ENCODE peak calls at places on chromosomes 12 and 14, in six cellular contexts. One of them, this sample, is unnamed.

GRCh38 chr12:96520767-96521166 is 31.4 kb downstream of the CFAP54 start:
- DNase-seq in neural crest cell: no peak
- DNase-seq in mammary epithelial cell: no peak
- DNase-seq in lung: no peak
- DNase-seq in stimulated activated CD4-positive, alpha-beta T cell treated with anti-CD3 and anti-CD28 coated beads, Interleukin-12 subunit alpha, Interleukin-12 subunit beta, amount 100 ng/mL, for 24 hours: no peak
- DNase-seq in stimulated activated CD8-positive, alpha-beta memory T cell treated with anti-CD3 and anti-CD28 coated beads, Interleukin-7, amount 100 ng/mL, for 24 hours: no peak
- DNase-seq in this sample: no peak

GRCh38 chr12:52821826-52822660 is 8.1 kb upstream of the KRT4 start:
- DNase-seq in stimulated activated CD4-positive, alpha-beta T cell treated with anti-CD3 and anti-CD28 coated beads, Interleukin-12 subunit alpha, Interleukin-12 subunit beta, amount 100 ng/mL, for 24 hours: no peak
- DNase-seq in stimulated activated CD8-positive, alpha-beta memory T cell treated with anti-CD3 and anti-CD28 coated beads, Interleukin-7, amount 100 ng/mL, for 24 hours: no peak
- DNase-seq in lung: no peak
- DNase-seq in mammary epithelial cell: no peak
- DNase-seq in neural crest cell: no peak
- DNase-seq in this sample: no peak

GRCh38 chr14:52025310-52025709 is 36.0 kb downstream of the RTRAF start:
- DNase-seq in lung: no peak
- DNase-seq in mammary epithelial cell: peak
- DNase-seq in stimulated activated CD4-positive, alpha-beta T cell treated with anti-CD3 and anti-CD28 coated beads, Interleukin-12 subunit alpha, Interleukin-12 subunit beta, amount 100 ng/mL, for 24 hours: no peak
- DNase-seq in neural crest cell: no peak
- DNase-seq in stimulated activated CD8-positive, alpha-beta memory T cell treated with anti-CD3 and anti-CD28 coated beads, Interleukin-7, amount 100 ng/mL, for 24 hours: no peak
- DNase-seq in this sample: no peak

GRCh38 chr12:86379337-86379736 is 123.1 kb upstream of the MGAT4C start:
- DNase-seq in stimulated activated CD4-positive, alpha-beta T cell treated with anti-CD3 and anti-CD28 coated beads, Interleukin-12 subunit alpha, Interleukin-12 subunit beta, amount 100 ng/mL, for 24 hours: no peak
- DNase-seq in mammary epithelial cell: no peak
- DNase-seq in lung: no peak
- DNase-seq in stimulated activated CD8-positive, alpha-beta memory T cell treated with anti-CD3 and anti-CD28 coated beads, Interleukin-7, amount 100 ng/mL, for 24 hours: no peak
- DNase-seq in neural crest cell: no peak
- DNase-seq in this sample: no peak

GRCh38 chr14:95185452-95186392 is 28.4 kb upstream of the DICER1 start:
- DNase-seq in stimulated activated CD4-positive, alpha-beta T cell treated with anti-CD3 and anti-CD28 coated beads, Interleukin-12 subunit alpha, Interleukin-12 subunit beta, amount 100 ng/mL, for 24 hours: no peak
- DNase-seq in stimulated activated CD8-positive, alpha-beta memory T cell treated with anti-CD3 and anti-CD28 coated beads, Interleukin-7, amount 100 ng/mL, for 24 hours: no peak
- DNase-seq in neural crest cell: no peak
- DNase-seq in mammary epithelial cell: no peak
- DNase-seq in lung: peak
- DNase-seq in this sample: peak

GRCh38 chr12:131091413-131091975 is 137.8 kb downstream of the ADGRD1 start:
- DNase-seq in mammary epithelial cell: no peak
- DNase-seq in stimulated activated CD8-positive, alpha-beta memory T cell treated with anti-CD3 and anti-CD28 coated beads, Interleukin-7, amount 100 ng/mL, for 24 hours: no peak
- DNase-seq in neural crest cell: no peak
- DNase-seq in lung: no peak
- DNase-seq in stimulated activated CD4-positive, alpha-beta T cell treated with anti-CD3 and anti-CD28 coated beads, Interleukin-12 subunit alpha, Interleukin-12 subunit beta, amount 100 ng/mL, for 24 hours: no peak
- DNase-seq in this sample: peak

GRCh38 chr12:127640181-127640886 is 626.6 kb upstream of the TMEM132C start:
- DNase-seq in neural crest cell: no peak
- DNase-seq in lung: no peak
- DNase-seq in stimulated activated CD4-positive, alpha-beta T cell treated with anti-CD3 and anti-CD28 coated beads, Interleukin-12 subunit alpha, Interleukin-12 subunit beta, amount 100 ng/mL, for 24 hours: no peak
- DNase-seq in mammary epithelial cell: no peak
- DNase-seq in stimulated activated CD8-positive, alpha-beta memory T cell treated with anti-CD3 and anti-CD28 coated beads, Interleukin-7, amount 100 ng/mL, for 24 hours: no peak
- DNase-seq in this sample: no peak

GRCh38 chr14:32366995-32367394 is 37.9 kb downstream of the AKAP6 start:
- DNase-seq in stimulated activated CD8-positive, alpha-beta memory T cell treated with anti-CD3 and anti-CD28 coated beads, Interleukin-7, amount 100 ng/mL, for 24 hours: no peak
- DNase-seq in mammary epithelial cell: no peak
- DNase-seq in lung: no peak
- DNase-seq in neural crest cell: no peak
- DNase-seq in stimulated activated CD4-positive, alpha-beta T cell treated with anti-CD3 and anti-CD28 coated beads, Interleukin-12 subunit alpha, Interleukin-12 subunit beta, amount 100 ng/mL, for 24 hours: no peak
- DNase-seq in this sample: no peak

GRCh38 chr12:98894412-98895085 is 249.5 kb downstream of the APAF1 start:
- DNase-seq in mammary epithelial cell: no peak
- DNase-seq in stimulated activated CD4-positive, alpha-beta T cell treated with anti-CD3 and anti-CD28 coated beads, Interleukin-12 subunit alpha, Interleukin-12 subunit beta, amount 100 ng/mL, for 24 hours: no peak
- DNase-seq in neural crest cell: peak
- DNase-seq in lung: no peak
- DNase-seq in stimulated activated CD8-positive, alpha-beta memory T cell treated with anti-CD3 and anti-CD28 coated beads, Interleukin-7, amount 100 ng/mL, for 24 hours: no peak
- DNase-seq in this sample: no peak

GRCh38 chr14:65286443-65286842 is 126.1 kb upstream of the FUT8 start:
- DNase-seq in stimulated activated CD8-positive, alpha-beta memory T cell treated with anti-CD3 and anti-CD28 coated beads, Interleukin-7, amount 100 ng/mL, for 24 hours: no peak
- DNase-seq in stimulated activated CD4-positive, alpha-beta T cell treated with anti-CD3 and anti-CD28 coated beads, Interleukin-12 subunit alpha, Interleukin-12 subunit beta, amount 100 ng/mL, for 24 hours: peak
- DNase-seq in mammary epithelial cell: no peak
- DNase-seq in lung: no peak
- DNase-seq in neural crest cell: no peak
- DNase-seq in this sample: no peak

GRCh38 chr12:132279930-132280329 is 49.5 kb downstream of the GALNT9 start:
- DNase-seq in stimulated activated CD4-positive, alpha-beta T cell treated with anti-CD3 and anti-CD28 coated beads, Interleukin-12 subunit alpha, Interleukin-12 subunit beta, amount 100 ng/mL, for 24 hours: no peak
- DNase-seq in neural crest cell: no peak
- DNase-seq in stimulated activated CD8-positive, alpha-beta memory T cell treated with anti-CD3 and anti-CD28 coated beads, Interleukin-7, amount 100 ng/mL, for 24 hours: no peak
- DNase-seq in lung: no peak
- DNase-seq in mammary epithelial cell: no peak
- DNase-seq in this sample: no peak

GRCh38 chr14:44035707-44036106 is 471.4 kb downstream of the FSCB start:
- DNase-seq in lung: no peak
- DNase-seq in mammary epithelial cell: no peak
- DNase-seq in neural crest cell: no peak
- DNase-seq in stimulated activated CD4-positive, alpha-beta T cell treated with anti-CD3 and anti-CD28 coated beads, Interleukin-12 subunit alpha, Interleukin-12 subunit beta, amount 100 ng/mL, for 24 hours: no peak
- DNase-seq in stimulated activated CD8-positive, alpha-beta memory T cell treated with anti-CD3 and anti-CD28 coated beads, Interleukin-7, amount 100 ng/mL, for 24 hours: no peak
- DNase-seq in this sample: no peak

GRCh38 chr12:119006749-119007148 is 25.4 kb downstream of the SRRM4 start:
- DNase-seq in stimulated activated CD4-positive, alpha-beta T cell treated with anti-CD3 and anti-CD28 coated beads, Interleukin-12 subunit alpha, Interleukin-12 subunit beta, amount 100 ng/mL, for 24 hours: no peak
- DNase-seq in neural crest cell: peak
- DNase-seq in lung: no peak
- DNase-seq in mammary epithelial cell: no peak
- DNase-seq in stimulated activated CD8-positive, alpha-beta memory T cell treated with anti-CD3 and anti-CD28 coated beads, Interleukin-7, amount 100 ng/mL, for 24 hours: no peak
- DNase-seq in this sample: no peak

GRCh38 chr12:114938487-114939210 is 254.7 kb upstream of the TBX3 start:
- DNase-seq in lung: no peak
- DNase-seq in stimulated activated CD4-positive, alpha-beta T cell treated with anti-CD3 and anti-CD28 coated beads, Interleukin-12 subunit alpha, Interleukin-12 subunit beta, amount 100 ng/mL, for 24 hours: no peak
- DNase-seq in neural crest cell: peak
- DNase-seq in stimulated activated CD8-positive, alpha-beta memory T cell treated with anti-CD3 and anti-CD28 coated beads, Interleukin-7, amount 100 ng/mL, for 24 hours: no peak
- DNase-seq in mammary epithelial cell: no peak
- DNase-seq in this sample: no peak

GRCh38 chr12:111645433-111645832 is 40.3 kb downstream of the BRAP start:
- DNase-seq in lung: peak
- DNase-seq in neural crest cell: no peak
- DNase-seq in stimulated activated CD4-positive, alpha-beta T cell treated with anti-CD3 and anti-CD28 coated beads, Interleukin-12 subunit alpha, Interleukin-12 subunit beta, amount 100 ng/mL, for 24 hours: no peak
- DNase-seq in stimulated activated CD8-positive, alpha-beta memory T cell treated with anti-CD3 and anti-CD28 coated beads, Interleukin-7, amount 100 ng/mL, for 24 hours: no peak
- DNase-seq in mammary epithelial cell: peak
- DNase-seq in this sample: no peak

GRCh38 chr14:22885975-22886374 is 3.0 kb downstream of the REM2 start:
- DNase-seq in neural crest cell: no peak
- DNase-seq in stimulated activated CD8-positive, alpha-beta memory T cell treated with anti-CD3 and anti-CD28 coated beads, Interleukin-7, amount 100 ng/mL, for 24 hours: no peak
- DNase-seq in stimulated activated CD4-positive, alpha-beta T cell treated with anti-CD3 and anti-CD28 coated beads, Interleukin-12 subunit alpha, Interleukin-12 subunit beta, amount 100 ng/mL, for 24 hours: no peak
- DNase-seq in mammary epithelial cell: no peak
- DNase-seq in lung: no peak
- DNase-seq in this sample: no peak

GRCh38 chr14:30882431-30882830 is 8.1 kb downstream of the COCH start:
- DNase-seq in stimulated activated CD8-positive, alpha-beta memory T cell treated with anti-CD3 and anti-CD28 coated beads, Interleukin-7, amount 100 ng/mL, for 24 hours: no peak
- DNase-seq in stimulated activated CD4-positive, alpha-beta T cell treated with anti-CD3 and anti-CD28 coated beads, Interleukin-12 subunit alpha, Interleukin-12 subunit beta, amount 100 ng/mL, for 24 hours: no peak
- DNase-seq in neural crest cell: no peak
- DNase-seq in lung: no peak
- DNase-seq in mammary epithelial cell: no peak
- DNase-seq in this sample: no peak

GRCh38 chr14:55530464-55530863 is 49.5 kb upstream of the KTN1 start:
- DNase-seq in lung: no peak
- DNase-seq in mammary epithelial cell: no peak
- DNase-seq in stimulated activated CD8-positive, alpha-beta memory T cell treated with anti-CD3 and anti-CD28 coated beads, Interleukin-7, amount 100 ng/mL, for 24 hours: no peak
- DNase-seq in stimulated activated CD4-positive, alpha-beta T cell treated with anti-CD3 and anti-CD28 coated beads, Interleukin-12 subunit alpha, Interleukin-12 subunit beta, amount 100 ng/mL, for 24 hours: no peak
- DNase-seq in neural crest cell: no peak
- DNase-seq in this sample: no peak